ENCODE peak calls at places on chromosomes 1 and 21, in seven cellular contexts. One of them, this sample, is unnamed.

GRCh38 chr21:25323356-25323949 is 283.8 kb downstream of the MRPL39 start:
- DNase-seq in RWPE1: no peak
- DNase-seq in Calu3: no peak
- DNase-seq in endodermal cell: no peak
- DNase-seq in foreskin fibroblast: no peak
- DNase-seq in AG09319: no peak
- DNase-seq in CD14-positive monocyte: no peak
- DNase-seq in this sample: no peak

GRCh38 chr1:93007941-93008577 is 46.8 kb upstream of the DIPK1A start:
- DNase-seq in RWPE1: no peak
- DNase-seq in Calu3: no peak
- DNase-seq in endodermal cell: peak
- DNase-seq in foreskin fibroblast: peak
- DNase-seq in AG09319: no peak
- DNase-seq in CD14-positive monocyte: no peak
- DNase-seq in this sample: no peak

GRCh38 chr1:205532026-205532891 is 27.8 kb downstream of the CDK18 start:
- DNase-seq in RWPE1: no peak
- DNase-seq in Calu3: no peak
- DNase-seq in endodermal cell: no peak
- DNase-seq in foreskin fibroblast: no peak
- DNase-seq in AG09319: no peak
- DNase-seq in CD14-positive monocyte: no peak
- DNase-seq in this sample: no peak

GRCh38 chr1:225651376-225651871 is 1.5 kb downstream of the ENAH start:
- DNase-seq in RWPE1: peak
- DNase-seq in Calu3: no peak
- DNase-seq in endodermal cell: no peak
- DNase-seq in foreskin fibroblast: no peak
- DNase-seq in AG09319: no peak
- DNase-seq in CD14-positive monocyte: no peak
- DNase-seq in this sample: no peak

GRCh38 chr1:93716974-93717373 is 35.3 kb upstream of the BCAR3 start:
- DNase-seq in RWPE1: peak
- DNase-seq in Calu3: no peak
- DNase-seq in endodermal cell: peak
- DNase-seq in foreskin fibroblast: peak
- DNase-seq in AG09319: no peak
- DNase-seq in CD14-positive monocyte: no peak
- DNase-seq in this sample: no peak

GRCh38 chr1:239785576-239785975 is 306.1 kb upstream of the FMN2 start:
- DNase-seq in RWPE1: no peak
- DNase-seq in Calu3: no peak
- DNase-seq in endodermal cell: no peak
- DNase-seq in foreskin fibroblast: no peak
- DNase-seq in AG09319: no peak
- DNase-seq in CD14-positive monocyte: no peak
- DNase-seq in this sample: no peak

GRCh38 chr1:64536836-64537490 is 67.0 kb downstream of the CACHD1 start:
- DNase-seq in RWPE1: no peak
- DNase-seq in Calu3: no peak
- DNase-seq in endodermal cell: no peak
- DNase-seq in foreskin fibroblast: no peak
- DNase-seq in AG09319: no peak
- DNase-seq in CD14-positive monocyte: no peak
- DNase-seq in this sample: no peak

GRCh38 chr1:25989860-25990650 is 7.8 kb downstream of the PAFAH2 start:
- DNase-seq in RWPE1: no peak
- DNase-seq in Calu3: no peak
- DNase-seq in endodermal cell: no peak
- DNase-seq in foreskin fibroblast: peak
- DNase-seq in AG09319: no peak
- DNase-seq in CD14-positive monocyte: no peak
- DNase-seq in this sample: no peak

GRCh38 chr1:157870477-157870876 is 28.9 kb upstream of the CD5L start:
- DNase-seq in RWPE1: no peak
- DNase-seq in Calu3: no peak
- DNase-seq in endodermal cell: no peak
- DNase-seq in foreskin fibroblast: no peak
- DNase-seq in AG09319: no peak
- DNase-seq in CD14-positive monocyte: no peak
- DNase-seq in this sample: no peak

GRCh38 chr1:15452216-15452615 is 4.3 kb upstream of the CELA2A start:
- DNase-seq in RWPE1: no peak
- DNase-seq in Calu3: no peak
- DNase-seq in endodermal cell: no peak
- DNase-seq in foreskin fibroblast: peak
- DNase-seq in AG09319: no peak
- DNase-seq in CD14-positive monocyte: no peak
- DNase-seq in this sample: no peak

GRCh38 chr1:59198565-59198964 is 98.3 kb upstream of the FGGY start:
- DNase-seq in RWPE1: no peak
- DNase-seq in Calu3: no peak
- DNase-seq in endodermal cell: no peak
- DNase-seq in foreskin fibroblast: peak
- DNase-seq in AG09319: no peak
- DNase-seq in CD14-positive monocyte: no peak
- DNase-seq in this sample: no peak

GRCh38 chr1:192601145-192602048 is 25.8 kb downstream of the RGS1 start:
- DNase-seq in RWPE1: peak
- DNase-seq in Calu3: no peak
- DNase-seq in endodermal cell: no peak
- DNase-seq in foreskin fibroblast: peak
- DNase-seq in AG09319: no peak
- DNase-seq in CD14-positive monocyte: no peak
- DNase-seq in this sample: no peak

GRCh38 chr1:39393645-39394044 is 97.8 kb upstream of the BMP8A start:
- DNase-seq in RWPE1: no peak
- DNase-seq in Calu3: no peak
- DNase-seq in endodermal cell: no peak
- DNase-seq in foreskin fibroblast: no peak
- DNase-seq in AG09319: no peak
- DNase-seq in CD14-positive monocyte: no peak
- DNase-seq in this sample: no peak

GRCh38 chr1:156638596-156638995 is 3.3 kb upstream of the BCAN start:
- DNase-seq in RWPE1: no peak
- DNase-seq in Calu3: no peak
- DNase-seq in endodermal cell: no peak
- DNase-seq in foreskin fibroblast: no peak
- DNase-seq in AG09319: no peak
- DNase-seq in CD14-positive monocyte: no peak
- DNase-seq in this sample: no peak

GRCh38 chr1:97759078-97759477 is 161.8 kb downstream of the DPYD start:
- DNase-seq in RWPE1: no peak
- DNase-seq in Calu3: no peak
- DNase-seq in endodermal cell: no peak
- DNase-seq in foreskin fibroblast: no peak
- DNase-seq in AG09319: no peak
- DNase-seq in CD14-positive monocyte: no peak
- DNase-seq in this sample: no peak

GRCh38 chr21:29939859-29940245 is at the start of gene GRIK1:
- DNase-seq in RWPE1: peak
- DNase-seq in Calu3: no peak
- DNase-seq in endodermal cell: peak
- DNase-seq in foreskin fibroblast: peak
- DNase-seq in AG09319: no peak
- DNase-seq in CD14-positive monocyte: no peak
- DNase-seq in this sample: no peak

GRCh38 chr1:213335084-213335483 is 284.0 kb downstream of the RPS6KC1 start:
- DNase-seq in RWPE1: no peak
- DNase-seq in Calu3: no peak
- DNase-seq in endodermal cell: no peak
- DNase-seq in foreskin fibroblast: no peak
- DNase-seq in AG09319: no peak
- DNase-seq in CD14-positive monocyte: no peak
- DNase-seq in this sample: no peak

GRCh38 chr1:207917086-207917485 is 6.2 kb upstream of the CD34 start:
- DNase-seq in RWPE1: no peak
- DNase-seq in Calu3: no peak
- DNase-seq in endodermal cell: no peak
- DNase-seq in foreskin fibroblast: no peak
- DNase-seq in AG09319: no peak
- DNase-seq in CD14-positive monocyte: no peak
- DNase-seq in this sample: no peak
- TF ChIP-seq CTCF in RWPE1: no peak
- TF ChIP-seq CTCF in Calu3: no peak
- TF ChIP-seq CTCF in endodermal cell: no peak
- TF ChIP-seq CTCF in foreskin fibroblast: no peak
- TF ChIP-seq CTCF in AG09319: no peak
- TF ChIP-seq CTCF in CD14-positive monocyte: no peak
- TF ChIP-seq CTCF in this sample: no peak

DNA sequence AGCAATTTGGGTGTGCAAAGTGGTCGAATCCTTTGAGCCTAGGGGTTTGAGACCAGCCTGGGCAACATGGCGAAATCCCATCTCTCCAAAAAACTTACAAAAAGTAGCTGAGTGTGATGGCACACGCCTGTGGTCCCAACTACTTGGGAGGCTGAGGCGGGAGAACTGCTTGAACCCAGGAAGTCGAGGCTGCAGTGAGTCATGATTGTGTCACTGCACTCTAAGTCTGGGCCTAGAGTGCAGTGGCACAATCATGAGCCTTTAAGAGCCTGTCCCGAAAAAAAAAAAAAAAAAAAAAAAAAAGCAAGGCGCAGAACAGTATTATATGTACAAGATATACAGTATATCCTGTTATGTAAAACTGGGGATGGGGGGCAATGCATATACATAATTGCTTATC is 25.1 kb upstream of the HTR1D start:
- DNase-seq in RWPE1: no peak
- DNase-seq in Calu3: no peak
- DNase-seq in endodermal cell: no peak
- DNase-seq in foreskin fibroblast: no peak
- DNase-seq in AG09319: no peak
- DNase-seq in CD14-positive monocyte: no peak
- DNase-seq in this sample: no peak
- TF ChIP-seq CTCF in RWPE1: no peak
- TF ChIP-seq CTCF in Calu3: no peak
- TF ChIP-seq CTCF in endodermal cell: no peak
- TF ChIP-seq CTCF in foreskin fibroblast: no peak
- TF ChIP-seq CTCF in AG09319: no peak
- TF ChIP-seq CTCF in CD14-positive monocyte: no peak
- TF ChIP-seq CTCF in this sample: no peak

GRCh38 chr1:219317762-219318353 is 144.2 kb downstream of the LYPLAL1 start:
- DNase-seq in RWPE1: no peak
- DNase-seq in Calu3: peak
- DNase-seq in endodermal cell: peak
- DNase-seq in foreskin fibroblast: no peak
- DNase-seq in AG09319: no peak
- DNase-seq in CD14-positive monocyte: no peak
- DNase-seq in this sample: no peak
- TF ChIP-seq CTCF in RWPE1: no peak
- TF ChIP-seq CTCF in Calu3: no peak
- TF ChIP-seq CTCF in endodermal cell: peak
- TF ChIP-seq CTCF in foreskin fibroblast: no peak
- TF ChIP-seq CTCF in AG09319: no peak
- TF ChIP-seq CTCF in CD14-positive monocyte: no peak
- TF ChIP-seq CTCF in this sample: peak

GRCh38 chr1:232598837-232599177 is 31.1 kb downstream of the SIPA1L2 start:
- DNase-seq in RWPE1: no peak
- DNase-seq in Calu3: no peak
- DNase-seq in endodermal cell: no peak
- DNase-seq in foreskin fibroblast: no peak
- DNase-seq in AG09319: no peak
- DNase-seq in CD14-positive monocyte: no peak
- DNase-seq in this sample: no peak

GRCh38 chr1:232598133-232598532 is 31.8 kb downstream of the SIPA1L2 start:
- DNase-seq in RWPE1: no peak
- DNase-seq in Calu3: no peak
- DNase-seq in endodermal cell: no peak
- DNase-seq in foreskin fibroblast: no peak
- DNase-seq in AG09319: no peak
- DNase-seq in CD14-positive monocyte: no peak
- DNase-seq in this sample: no peak

GRCh38 chr1:232602622-232603021 is 27.3 kb downstream of the SIPA1L2 start:
- DNase-seq in RWPE1: no peak
- DNase-seq in Calu3: no peak
- DNase-seq in endodermal cell: no peak
- DNase-seq in foreskin fibroblast: no peak
- DNase-seq in AG09319: no peak
- DNase-seq in CD14-positive monocyte: no peak
- DNase-seq in this sample: no peak

GRCh38 chr1:232599178-232600041 is 30.5 kb downstream of the SIPA1L2 start:
- DNase-seq in RWPE1: no peak
- DNase-seq in Calu3: no peak
- DNase-seq in endodermal cell: no peak
- DNase-seq in foreskin fibroblast: peak
- DNase-seq in AG09319: peak
- DNase-seq in CD14-positive monocyte: no peak
- DNase-seq in this sample: no peak

DNA sequence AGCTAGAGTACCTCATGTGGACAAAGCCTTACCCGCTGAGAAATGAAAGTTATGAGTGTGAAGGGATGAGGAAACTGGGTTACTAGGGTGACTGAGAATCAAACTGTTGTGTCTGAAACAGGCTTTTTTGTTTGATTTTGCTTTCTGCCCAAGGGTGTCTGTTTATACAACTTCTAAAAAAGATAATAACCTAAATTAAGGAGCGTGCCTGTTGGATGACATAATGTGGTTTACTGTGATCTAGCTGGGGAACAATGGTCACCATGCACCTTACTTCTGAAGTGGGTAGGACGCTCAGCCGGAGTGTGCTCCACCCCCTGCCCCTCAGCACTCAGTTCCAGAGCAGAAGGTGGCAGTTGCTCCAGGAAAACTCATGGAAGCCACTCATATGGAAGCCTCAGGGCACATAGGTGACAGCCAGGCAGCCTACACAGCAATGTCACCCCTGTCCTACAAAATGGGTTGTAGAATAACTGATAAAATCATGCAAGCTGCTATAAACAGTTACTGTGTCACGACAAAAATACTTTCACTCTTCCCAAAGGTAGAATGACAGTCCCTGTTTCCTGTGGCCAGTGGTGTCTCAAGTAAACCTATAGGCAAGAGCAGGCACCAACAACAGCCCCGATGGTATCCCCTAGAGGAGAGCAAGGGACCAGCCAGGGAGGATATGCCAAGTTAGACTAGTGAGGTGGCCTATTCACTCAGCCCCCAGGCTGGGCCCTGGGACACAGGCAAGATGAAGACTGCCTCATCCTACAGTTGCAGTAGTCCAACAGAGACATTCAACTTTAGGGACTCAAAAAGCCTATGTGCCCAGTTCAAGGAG is 29.3 kb downstream of the SIPA1L2 start:
- DNase-seq in RWPE1: no peak
- DNase-seq in Calu3: no peak
- DNase-seq in endodermal cell: no peak
- DNase-seq in foreskin fibroblast: no peak
- DNase-seq in AG09319: no peak
- DNase-seq in CD14-positive monocyte: no peak
- DNase-seq in this sample: no peak
- TF ChIP-seq CTCF in RWPE1: no peak
- TF ChIP-seq CTCF in Calu3: no peak
- TF ChIP-seq CTCF in endodermal cell: peak
- TF ChIP-seq CTCF in foreskin fibroblast: no peak
- TF ChIP-seq CTCF in AG09319: no peak
- TF ChIP-seq CTCF in CD14-positive monocyte: no peak
- TF ChIP-seq CTCF in this sample: no peak

GRCh38 chr1:235128453-235129328 is at the start of gene TOMM20:
- DNase-seq in RWPE1: peak
- DNase-seq in Calu3: peak
- DNase-seq in endodermal cell: peak
- DNase-seq in foreskin fibroblast: peak
- DNase-seq in AG09319: peak
- DNase-seq in CD14-positive monocyte: peak
- DNase-seq in this sample: peak
- TF ChIP-seq CTCF in RWPE1: no peak
- TF ChIP-seq CTCF in Calu3: no peak
- TF ChIP-seq CTCF in endodermal cell: no peak
- TF ChIP-seq CTCF in foreskin fibroblast: no peak
- TF ChIP-seq CTCF in AG09319: no peak
- TF ChIP-seq CTCF in CD14-positive monocyte: no peak
- TF ChIP-seq CTCF in this sample: no peak